ENCODE peak calls at places on chromosomes 6 and 20, in seven cellular contexts. One of them, this sample, is unnamed. For H3K9me3, the result is how much of the 10 kb centered on the place peaks cover.

GRCh38 chr6:106534564-106534982 is 94.7 kb downstream of the RTN4IP1 start:
- DNase-seq in AG04450: no peak
- DNase-seq in neuronal stem cell: no peak
- DNase-seq in heart right ventricle: no peak
- DNase-seq in left lung: no peak
- DNase-seq in adrenal gland: no peak
- DNase-seq in left ventricle myocardium inferior: no peak
- DNase-seq in this sample: no peak

GRCh38 chr20:53220482-53221307 is 248.5 kb downstream of the TSHZ2 start:
- DNase-seq in AG04450: no peak
- DNase-seq in neuronal stem cell: no peak
- DNase-seq in heart right ventricle: no peak
- DNase-seq in left lung: no peak
- DNase-seq in adrenal gland: no peak
- DNase-seq in left ventricle myocardium inferior: no peak
- DNase-seq in this sample: no peak

GRCh38 chr6:84645000-84645399 is 119.4 kb downstream of the TBX18 start:
- DNase-seq in AG04450: no peak
- DNase-seq in neuronal stem cell: no peak
- DNase-seq in heart right ventricle: no peak
- DNase-seq in left lung: no peak
- DNase-seq in adrenal gland: no peak
- DNase-seq in left ventricle myocardium inferior: no peak
- DNase-seq in this sample: no peak

GRCh38 chr6:52570291-52570700 is 6.6 kb downstream of the TRAM2 start:
- DNase-seq in AG04450: no peak
- DNase-seq in neuronal stem cell: no peak
- DNase-seq in heart right ventricle: peak
- DNase-seq in left lung: no peak
- DNase-seq in adrenal gland: no peak
- DNase-seq in left ventricle myocardium inferior: no peak
- DNase-seq in this sample: no peak

GRCh38 chr6:47446974-47447373 is 30.6 kb upstream of the CD2AP start:
- DNase-seq in AG04450: no peak
- DNase-seq in neuronal stem cell: no peak
- DNase-seq in heart right ventricle: no peak
- DNase-seq in left lung: no peak
- DNase-seq in adrenal gland: no peak
- DNase-seq in left ventricle myocardium inferior: no peak
- DNase-seq in this sample: no peak

GRCh38 chr6:3997144-3997770 is 81.7 kb downstream of the FAM217A start:
- DNase-seq in AG04450: peak
- DNase-seq in neuronal stem cell: no peak
- DNase-seq in heart right ventricle: no peak
- DNase-seq in left lung: no peak
- DNase-seq in adrenal gland: no peak
- DNase-seq in left ventricle myocardium inferior: no peak
- DNase-seq in this sample: no peak

GRCh38 chr6:18441253-18441979 is 54.3 kb downstream of the RNF144B start:
- DNase-seq in AG04450: no peak
- DNase-seq in neuronal stem cell: no peak
- DNase-seq in heart right ventricle: no peak
- DNase-seq in left lung: no peak
- DNase-seq in adrenal gland: no peak
- DNase-seq in left ventricle myocardium inferior: no peak
- DNase-seq in this sample: no peak

GRCh38 chr20:51382986-51383821 is 159.3 kb downstream of the NFATC2 start:
- DNase-seq in AG04450: no peak
- DNase-seq in neuronal stem cell: no peak
- DNase-seq in heart right ventricle: no peak
- DNase-seq in left lung: peak
- DNase-seq in adrenal gland: no peak
- DNase-seq in left ventricle myocardium inferior: no peak
- DNase-seq in this sample: no peak

GRCh38 chr6:160791981-160792418 is 90.0 kb downstream of the PLG start:
- DNase-seq in AG04450: no peak
- DNase-seq in neuronal stem cell: no peak
- DNase-seq in heart right ventricle: no peak
- DNase-seq in left lung: no peak
- DNase-seq in adrenal gland: no peak
- DNase-seq in left ventricle myocardium inferior: no peak
- DNase-seq in this sample: no peak

GRCh38 chr6:109236140-109237081 is 141.1 kb downstream of the CEP57L1 start:
- DNase-seq in AG04450: no peak
- DNase-seq in neuronal stem cell: peak
- DNase-seq in heart right ventricle: peak
- DNase-seq in left lung: no peak
- DNase-seq in adrenal gland: no peak
- DNase-seq in left ventricle myocardium inferior: no peak
- DNase-seq in this sample: no peak

GRCh38 chr20:31862506-31862905 is 7.8 kb downstream of the DUSP15 start:
- DNase-seq in AG04450: no peak
- DNase-seq in neuronal stem cell: no peak
- DNase-seq in heart right ventricle: no peak
- DNase-seq in left lung: no peak
- DNase-seq in adrenal gland: peak
- DNase-seq in left ventricle myocardium inferior: no peak
- DNase-seq in this sample: no peak

GRCh38 chr6:109799664-109800063 is 108.6 kb downstream of the FIG4 start:
- DNase-seq in AG04450: no peak
- DNase-seq in neuronal stem cell: no peak
- DNase-seq in heart right ventricle: no peak
- DNase-seq in left lung: no peak
- DNase-seq in adrenal gland: no peak
- DNase-seq in left ventricle myocardium inferior: no peak
- DNase-seq in this sample: no peak

GRCh38 chr6:106356382-106356781 is 4.1 kb upstream of the CRYBG1 start:
- DNase-seq in AG04450: no peak
- DNase-seq in neuronal stem cell: no peak
- DNase-seq in heart right ventricle: no peak
- DNase-seq in left lung: no peak
- DNase-seq in adrenal gland: no peak
- DNase-seq in left ventricle myocardium inferior: no peak
- DNase-seq in this sample: no peak

GRCh38 chr6:12595161-12595792 is 121.3 kb upstream of the PHACTR1 start:
- DNase-seq in AG04450: no peak
- DNase-seq in neuronal stem cell: no peak
- DNase-seq in heart right ventricle: no peak
- DNase-seq in left lung: no peak
- DNase-seq in adrenal gland: no peak
- DNase-seq in left ventricle myocardium inferior: no peak
- DNase-seq in this sample: no peak

DNA sequence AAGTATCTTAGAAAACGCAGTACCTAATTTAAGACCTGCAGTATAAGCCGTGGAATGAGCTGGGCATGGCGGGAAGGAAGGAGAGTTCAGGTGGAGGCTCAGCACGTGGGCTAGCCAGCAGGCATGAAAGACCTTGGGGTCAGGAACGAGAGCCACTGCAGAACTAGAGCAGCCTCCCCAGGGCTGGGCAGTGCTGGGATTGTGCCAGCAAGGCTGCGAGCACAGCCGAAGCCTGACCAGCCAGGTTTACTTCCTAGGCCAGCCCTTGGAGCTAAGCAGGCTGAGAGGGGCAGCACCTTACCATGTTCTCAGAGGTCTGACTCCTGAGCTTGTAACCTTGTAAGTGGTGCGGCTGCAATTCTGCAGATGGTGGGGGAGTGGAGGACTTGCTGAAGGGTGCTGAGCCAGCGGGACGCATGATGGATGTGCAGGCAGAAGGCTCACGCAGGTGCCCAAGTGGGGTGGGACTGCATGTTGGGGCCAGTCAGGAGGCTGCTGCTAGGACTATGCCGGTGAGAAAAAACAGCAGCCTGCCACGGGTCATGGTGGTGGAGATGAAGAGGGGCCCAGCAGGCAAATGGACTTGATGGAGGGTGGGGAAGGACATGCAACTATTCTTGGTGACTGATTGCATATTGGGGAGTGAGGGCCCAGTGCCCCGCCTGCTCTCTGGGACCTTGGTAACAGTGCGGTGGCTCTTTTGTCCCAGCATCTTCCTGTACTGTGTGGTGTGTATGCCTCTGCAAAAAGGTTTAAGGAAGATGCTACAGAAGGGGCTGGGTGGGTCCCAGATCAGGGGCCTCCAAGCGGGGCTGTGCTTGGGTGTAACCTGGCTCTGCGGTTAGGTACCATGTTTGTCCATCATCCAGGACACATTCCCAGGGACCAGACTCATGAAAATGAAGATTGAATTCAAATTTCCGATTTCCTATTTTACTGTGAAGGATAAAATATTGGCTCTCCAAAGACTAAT is 37.6 kb upstream of the IRF4 start:
- DNase-seq in AG04450: no peak
- DNase-seq in neuronal stem cell: no peak
- DNase-seq in heart right ventricle: no peak
- DNase-seq in left lung: no peak
- DNase-seq in adrenal gland: peak
- DNase-seq in left ventricle myocardium inferior: peak
- DNase-seq in this sample: no peak
- H3K9me3 ChIP-seq in AG04450: half or more
- H3K9me3 ChIP-seq in neuronal stem cell: under half
- H3K9me3 ChIP-seq in heart right ventricle: under half
- H3K9me3 ChIP-seq in left lung: under half
- H3K9me3 ChIP-seq in adrenal gland: under half
- H3K9me3 ChIP-seq in left ventricle myocardium inferior: under half
- H3K9me3 ChIP-seq in this sample: under half

DNA sequence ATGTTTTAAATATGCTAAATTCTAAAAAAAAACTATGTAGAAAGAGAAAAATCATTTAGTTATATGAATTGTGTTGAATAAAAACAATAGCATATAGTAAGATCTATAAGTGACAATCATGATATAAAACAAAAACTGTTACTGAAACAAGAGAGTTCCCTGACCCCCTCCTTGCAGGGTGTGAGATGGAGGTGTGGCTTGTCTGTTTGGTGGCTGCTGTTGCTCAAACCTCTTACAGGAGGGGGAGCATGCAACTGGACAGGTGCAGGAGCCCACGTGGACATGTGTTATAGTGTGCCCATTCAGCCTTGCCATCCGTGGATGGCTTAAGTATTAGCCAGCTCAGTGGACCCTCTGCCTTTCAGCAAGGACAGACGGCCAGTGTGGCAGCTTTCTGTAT is 206.7 kb downstream of the MOXD1 start:
- DNase-seq in AG04450: no peak
- DNase-seq in neuronal stem cell: no peak
- DNase-seq in heart right ventricle: no peak
- DNase-seq in left lung: no peak
- DNase-seq in adrenal gland: no peak
- DNase-seq in left ventricle myocardium inferior: no peak
- DNase-seq in this sample: no peak
- H3K9me3 ChIP-seq in AG04450: under half
- H3K9me3 ChIP-seq in neuronal stem cell: under half
- H3K9me3 ChIP-seq in heart right ventricle: under half
- H3K9me3 ChIP-seq in left lung: under half
- H3K9me3 ChIP-seq in adrenal gland: under half
- H3K9me3 ChIP-seq in left ventricle myocardium inferior: under half
- H3K9me3 ChIP-seq in this sample: under half

GRCh38 chr20:59736366-59736765 is 132.0 kb downstream of the PHACTR3 start:
- DNase-seq in AG04450: no peak
- DNase-seq in neuronal stem cell: no peak
- DNase-seq in heart right ventricle: no peak
- DNase-seq in left lung: peak
- DNase-seq in adrenal gland: no peak
- DNase-seq in left ventricle myocardium inferior: no peak
- DNase-seq in this sample: no peak
- H3K9me3 ChIP-seq in AG04450: under half
- H3K9me3 ChIP-seq in neuronal stem cell: under half
- H3K9me3 ChIP-seq in heart right ventricle: under half
- H3K9me3 ChIP-seq in left lung: under half
- H3K9me3 ChIP-seq in adrenal gland: under half
- H3K9me3 ChIP-seq in left ventricle myocardium inferior: under half
- H3K9me3 ChIP-seq in this sample: under half

GRCh38 chr6:22610127-22610526 is 40.8 kb downstream of the HDGFL1 start:
- DNase-seq in AG04450: no peak
- DNase-seq in neuronal stem cell: no peak
- DNase-seq in heart right ventricle: no peak
- DNase-seq in left lung: no peak
- DNase-seq in adrenal gland: no peak
- DNase-seq in left ventricle myocardium inferior: no peak
- DNase-seq in this sample: no peak
- H3K9me3 ChIP-seq in AG04450: under half
- H3K9me3 ChIP-seq in neuronal stem cell: under half
- H3K9me3 ChIP-seq in heart right ventricle: under half
- H3K9me3 ChIP-seq in left lung: under half
- H3K9me3 ChIP-seq in adrenal gland: under half
- H3K9me3 ChIP-seq in left ventricle myocardium inferior: under half
- H3K9me3 ChIP-seq in this sample: under half